ENCODE peak calls at places on chromosome 1, in ten cellular contexts. One of them, this sample, is unnamed.

GRCh38 chr1:20630730-20631129 is 2.5 kb upstream of the PINK1 start:
- DNase-seq in progenitor cell of endocrine pancreas: no peak
- DNase-seq in A549: no peak
- DNase-seq in fibroblast of mammary gland: no peak
- DNase-seq in NB4: no peak
- DNase-seq in B cell: no peak
- DNase-seq in endothelial cell: no peak
- DNase-seq in left ventricle myocardium inferior: no peak
- DNase-seq in H9: no peak
- DNase-seq in GM12878: no peak
- DNase-seq in this sample: no peak

GRCh38 chr1:53498555-53499142 is 39.5 kb downstream of the DMRTB1 start:
- DNase-seq in progenitor cell of endocrine pancreas: no peak
- DNase-seq in A549: no peak
- DNase-seq in fibroblast of mammary gland: peak; percentile 47
- DNase-seq in NB4: peak; percentile 22
- DNase-seq in B cell: no peak
- DNase-seq in endothelial cell: no peak
- DNase-seq in left ventricle myocardium inferior: no peak
- DNase-seq in H9: no peak
- DNase-seq in GM12878: no peak
- DNase-seq in this sample: no peak

GRCh38 chr1:212235848-212236247 is 49.4 kb upstream of the PPP2R5A start:
- DNase-seq in progenitor cell of endocrine pancreas: no peak
- DNase-seq in A549: no peak
- DNase-seq in fibroblast of mammary gland: no peak
- DNase-seq in NB4: no peak
- DNase-seq in B cell: no peak
- DNase-seq in endothelial cell: no peak
- DNase-seq in left ventricle myocardium inferior: no peak
- DNase-seq in H9: no peak
- DNase-seq in GM12878: no peak
- DNase-seq in this sample: peak; percentile 26

GRCh38 chr1:67713071-67713806 is 28.2 kb downstream of the GADD45A start:
- DNase-seq in progenitor cell of endocrine pancreas: no peak
- DNase-seq in A549: peak; percentile 44
- DNase-seq in fibroblast of mammary gland: peak; percentile 93
- DNase-seq in NB4: peak; percentile 23
- DNase-seq in B cell: no peak
- DNase-seq in endothelial cell: no peak
- DNase-seq in left ventricle myocardium inferior: no peak
- DNase-seq in H9: no peak
- DNase-seq in GM12878: no peak
- DNase-seq in this sample: peak; percentile 68

GRCh38 chr1:109472779-109473178 is 6.4 kb downstream of the SYPL2 start:
- DNase-seq in progenitor cell of endocrine pancreas: no peak
- DNase-seq in A549: no peak
- DNase-seq in fibroblast of mammary gland: no peak
- DNase-seq in NB4: no peak
- DNase-seq in B cell: no peak
- DNase-seq in endothelial cell: no peak
- DNase-seq in left ventricle myocardium inferior: no peak
- DNase-seq in H9: no peak
- DNase-seq in GM12878: no peak
- DNase-seq in this sample: no peak

GRCh38 chr1:7441442-7441841 is 329.7 kb upstream of the VAMP3 start:
- DNase-seq in progenitor cell of endocrine pancreas: no peak
- DNase-seq in A549: no peak
- DNase-seq in fibroblast of mammary gland: no peak
- DNase-seq in NB4: no peak
- DNase-seq in B cell: no peak
- DNase-seq in endothelial cell: no peak
- DNase-seq in left ventricle myocardium inferior: no peak
- DNase-seq in H9: no peak
- DNase-seq in GM12878: no peak
- DNase-seq in this sample: no peak

GRCh38 chr1:226993676-226994356 is 53.7 kb downstream of the COQ8A start:
- DNase-seq in progenitor cell of endocrine pancreas: no peak
- DNase-seq in A549: no peak
- DNase-seq in fibroblast of mammary gland: no peak
- DNase-seq in NB4: no peak
- DNase-seq in B cell: no peak
- DNase-seq in endothelial cell: no peak
- DNase-seq in left ventricle myocardium inferior: peak; percentile 33
- DNase-seq in H9: peak; percentile 29
- DNase-seq in GM12878: no peak
- DNase-seq in this sample: no peak

GRCh38 chr1:209926045-209926444 is 12.0 kb upstream of the SYT14 start:
- DNase-seq in progenitor cell of endocrine pancreas: no peak
- DNase-seq in A549: no peak
- DNase-seq in fibroblast of mammary gland: peak; percentile 77
- DNase-seq in NB4: no peak
- DNase-seq in B cell: no peak
- DNase-seq in endothelial cell: no peak
- DNase-seq in left ventricle myocardium inferior: no peak
- DNase-seq in H9: no peak
- DNase-seq in GM12878: no peak
- DNase-seq in this sample: no peak

GRCh38 chr1:155125946-155126493 is 1.7 kb upstream of the EFNA1 start:
- DNase-seq in progenitor cell of endocrine pancreas: no peak
- DNase-seq in A549: no peak
- DNase-seq in fibroblast of mammary gland: peak; percentile 19
- DNase-seq in NB4: no peak
- DNase-seq in B cell: no peak
- DNase-seq in endothelial cell: peak; percentile 22
- DNase-seq in left ventricle myocardium inferior: peak; percentile 56
- DNase-seq in H9: peak; percentile 43
- DNase-seq in GM12878: no peak
- DNase-seq in this sample: peak; percentile 52

GRCh38 chr1:7409278-7409677 is 361.8 kb upstream of the VAMP3 start:
- DNase-seq in progenitor cell of endocrine pancreas: no peak
- DNase-seq in A549: no peak
- DNase-seq in fibroblast of mammary gland: no peak
- DNase-seq in NB4: no peak
- DNase-seq in B cell: no peak
- DNase-seq in endothelial cell: no peak
- DNase-seq in left ventricle myocardium inferior: no peak
- DNase-seq in H9: peak; percentile 14
- DNase-seq in GM12878: no peak
- DNase-seq in this sample: no peak

GRCh38 chr1:196160066-196160795 is 448.0 kb downstream of the KCNT2 start:
- DNase-seq in progenitor cell of endocrine pancreas: no peak
- DNase-seq in A549: no peak
- DNase-seq in fibroblast of mammary gland: peak; percentile 93
- DNase-seq in NB4: no peak
- DNase-seq in B cell: no peak
- DNase-seq in endothelial cell: no peak
- DNase-seq in left ventricle myocardium inferior: no peak
- DNase-seq in H9: no peak
- DNase-seq in GM12878: no peak
- DNase-seq in this sample: no peak

GRCh38 chr1:65339866-65340483 is 30.6 kb downstream of the DNAJC6 start:
- DNase-seq in progenitor cell of endocrine pancreas: no peak
- DNase-seq in A549: peak; percentile 3
- DNase-seq in fibroblast of mammary gland: peak; percentile 17
- DNase-seq in NB4: no peak
- DNase-seq in B cell: no peak
- DNase-seq in endothelial cell: no peak
- DNase-seq in left ventricle myocardium inferior: no peak
- DNase-seq in H9: no peak
- DNase-seq in GM12878: no peak
- DNase-seq in this sample: peak; percentile 63

GRCh38 chr1:206107168-206107544 is 10.0 kb downstream of the AVPR1B start:
- DNase-seq in progenitor cell of endocrine pancreas: no peak
- DNase-seq in A549: no peak
- DNase-seq in fibroblast of mammary gland: no peak
- DNase-seq in NB4: no peak
- DNase-seq in B cell: no peak
- DNase-seq in endothelial cell: no peak
- DNase-seq in left ventricle myocardium inferior: no peak
- DNase-seq in H9: no peak
- DNase-seq in GM12878: no peak
- DNase-seq in this sample: no peak

DNA sequence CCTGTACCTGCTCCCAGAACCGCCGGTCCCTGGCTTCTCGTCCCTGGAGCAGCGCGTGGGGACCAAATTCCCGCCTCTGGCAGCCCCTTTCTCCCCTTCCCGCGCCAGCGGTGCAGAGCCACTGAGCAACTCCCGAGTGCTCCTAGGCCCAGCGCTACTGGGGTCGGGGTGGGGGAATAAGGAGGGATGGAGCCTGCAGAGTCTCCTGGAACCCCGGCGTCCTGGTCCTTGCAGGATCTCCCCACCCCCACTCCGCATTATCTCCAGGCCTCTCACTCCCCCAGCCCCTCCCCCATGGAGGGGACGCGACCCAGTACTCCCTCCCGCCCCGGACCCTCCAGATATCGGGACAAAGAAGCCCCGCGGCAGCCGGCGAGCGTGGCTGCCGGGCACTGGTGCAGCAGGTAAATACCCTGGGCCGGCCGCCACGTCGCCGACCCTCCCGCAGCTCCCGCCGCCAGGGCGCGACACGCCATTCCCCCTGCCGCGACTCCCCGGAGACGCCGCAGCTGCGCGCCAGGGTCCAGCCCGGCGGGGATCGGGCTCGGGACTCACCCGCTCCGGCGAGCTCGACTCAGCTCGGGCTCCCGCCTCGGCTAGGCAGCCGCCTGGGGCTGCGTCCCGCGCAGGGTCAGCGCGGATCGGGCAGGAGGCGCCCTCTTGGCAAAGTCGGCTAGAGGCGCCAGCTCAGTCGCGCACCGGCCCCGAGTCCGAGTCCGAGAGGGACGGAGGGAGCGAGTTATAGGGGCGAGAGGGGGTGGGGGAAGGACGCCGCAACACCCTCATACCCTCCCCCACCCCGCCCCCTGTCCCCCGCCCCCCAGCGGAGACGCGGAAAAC is 1.2 kb downstream of the SYT6 start:
- DNase-seq in progenitor cell of endocrine pancreas: peak; percentile 47
- DNase-seq in A549: peak; percentile 1
- DNase-seq in fibroblast of mammary gland: peak; percentile 25
- DNase-seq in NB4: peak; percentile 14
- DNase-seq in B cell: peak; percentile 32
- DNase-seq in endothelial cell: peak; percentile 58
- DNase-seq in left ventricle myocardium inferior: peak; percentile 33
- DNase-seq in H9: no peak
- DNase-seq in GM12878: no peak
- DNase-seq in this sample: no peak
- TF ChIP-seq CTCF in progenitor cell of endocrine pancreas: peak; percentile 27
- TF ChIP-seq CTCF in A549: no peak
- TF ChIP-seq CTCF in fibroblast of mammary gland: no peak
- TF ChIP-seq CTCF in NB4: no peak
- TF ChIP-seq CTCF in B cell: no peak
- TF ChIP-seq CTCF in endothelial cell: no peak
- TF ChIP-seq CTCF in left ventricle myocardium inferior: peak; percentile 23
- TF ChIP-seq CTCF in H9: peak; percentile 34
- TF ChIP-seq CTCF in GM12878: no peak
- TF ChIP-seq CTCF in this sample: no peak

DNA sequence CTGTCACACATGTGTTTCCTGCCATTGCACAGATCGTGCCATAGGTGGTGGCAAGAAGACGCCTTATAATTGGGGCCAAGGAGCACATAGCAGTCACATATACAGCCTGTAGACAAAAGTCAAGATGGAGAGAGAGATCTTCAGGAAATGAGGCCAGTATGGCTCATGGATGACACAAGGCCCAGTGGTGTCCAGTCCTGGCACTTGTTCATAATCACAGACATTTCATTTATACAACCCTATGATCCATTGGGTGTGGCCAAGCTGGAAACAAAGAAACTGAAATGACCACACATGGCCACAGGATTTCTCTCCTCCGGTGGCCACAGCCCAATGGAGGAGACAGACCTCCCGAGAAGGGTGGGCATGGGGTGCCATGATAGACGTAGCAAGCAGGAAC is 78.5 kb upstream of the KAZN start:
- DNase-seq in progenitor cell of endocrine pancreas: no peak
- DNase-seq in A549: no peak
- DNase-seq in fibroblast of mammary gland: peak; percentile 85
- DNase-seq in NB4: no peak
- DNase-seq in B cell: no peak
- DNase-seq in endothelial cell: no peak
- DNase-seq in left ventricle myocardium inferior: no peak
- DNase-seq in H9: no peak
- DNase-seq in GM12878: no peak
- DNase-seq in this sample: no peak
- TF ChIP-seq CTCF in progenitor cell of endocrine pancreas: no peak
- TF ChIP-seq CTCF in A549: no peak
- TF ChIP-seq CTCF in fibroblast of mammary gland: no peak
- TF ChIP-seq CTCF in NB4: no peak
- TF ChIP-seq CTCF in B cell: no peak
- TF ChIP-seq CTCF in endothelial cell: no peak
- TF ChIP-seq CTCF in left ventricle myocardium inferior: no peak
- TF ChIP-seq CTCF in H9: no peak
- TF ChIP-seq CTCF in GM12878: no peak
- TF ChIP-seq CTCF in this sample: no peak

DNA sequence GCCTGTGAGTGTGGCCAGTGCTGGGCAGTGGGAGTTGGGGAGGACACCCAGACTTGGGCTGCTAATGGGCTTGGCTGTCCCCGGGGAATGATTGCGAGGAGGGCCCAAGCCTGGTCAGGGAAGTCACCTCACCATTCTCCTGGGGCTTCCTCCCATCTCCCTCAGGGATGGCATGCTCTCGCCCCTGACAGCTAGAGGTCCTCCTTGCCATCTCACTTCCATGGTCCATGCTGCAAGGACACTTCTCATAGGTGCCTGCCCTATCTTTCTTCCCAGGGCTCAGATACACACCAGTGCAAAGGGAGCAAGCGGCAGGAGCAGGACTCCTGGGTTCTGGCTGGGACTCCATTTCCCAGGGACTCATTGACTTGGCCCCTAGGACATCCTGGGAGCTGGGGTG is 4.1 kb downstream of the NTRK1 start:
- DNase-seq in progenitor cell of endocrine pancreas: no peak
- DNase-seq in A549: peak; percentile 39
- DNase-seq in fibroblast of mammary gland: no peak
- DNase-seq in NB4: peak; percentile 39
- DNase-seq in B cell: no peak
- DNase-seq in endothelial cell: no peak
- DNase-seq in left ventricle myocardium inferior: no peak
- DNase-seq in H9: no peak
- DNase-seq in GM12878: no peak
- DNase-seq in this sample: no peak
- TF ChIP-seq CTCF in progenitor cell of endocrine pancreas: no peak
- TF ChIP-seq CTCF in A549: no peak
- TF ChIP-seq CTCF in fibroblast of mammary gland: no peak
- TF ChIP-seq CTCF in NB4: no peak
- TF ChIP-seq CTCF in B cell: no peak
- TF ChIP-seq CTCF in endothelial cell: no peak
- TF ChIP-seq CTCF in left ventricle myocardium inferior: no peak
- TF ChIP-seq CTCF in H9: no peak
- TF ChIP-seq CTCF in GM12878: no peak
- TF ChIP-seq CTCF in this sample: no peak

DNA sequence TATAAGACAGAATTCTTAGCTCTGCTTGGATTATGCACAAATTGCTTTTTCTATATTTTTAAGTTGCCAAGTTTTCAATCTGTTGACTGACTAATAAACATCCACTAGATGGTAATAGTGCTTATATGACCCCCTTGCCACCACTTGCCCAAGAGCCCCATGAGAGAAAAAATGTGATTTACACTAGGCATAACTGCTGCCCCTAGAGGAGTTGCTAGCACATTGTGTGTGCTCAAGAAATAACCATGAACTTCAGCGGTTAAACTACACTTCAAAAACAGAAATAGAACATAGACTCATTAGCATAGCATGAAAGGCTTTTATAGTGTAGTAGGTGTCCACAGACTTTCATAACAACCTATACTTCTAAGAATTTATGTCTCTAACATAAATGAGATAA is 61.4 kb downstream of the BRINP3 start:
- DNase-seq in progenitor cell of endocrine pancreas: no peak
- DNase-seq in A549: peak; percentile 11
- DNase-seq in fibroblast of mammary gland: no peak
- DNase-seq in NB4: no peak
- DNase-seq in B cell: no peak
- DNase-seq in endothelial cell: no peak
- DNase-seq in left ventricle myocardium inferior: no peak
- DNase-seq in H9: no peak
- DNase-seq in GM12878: no peak
- DNase-seq in this sample: no peak
- TF ChIP-seq CTCF in progenitor cell of endocrine pancreas: peak; percentile 29
- TF ChIP-seq CTCF in A549: no peak
- TF ChIP-seq CTCF in fibroblast of mammary gland: no peak
- TF ChIP-seq CTCF in NB4: no peak
- TF ChIP-seq CTCF in B cell: no peak
- TF ChIP-seq CTCF in endothelial cell: no peak
- TF ChIP-seq CTCF in left ventricle myocardium inferior: no peak
- TF ChIP-seq CTCF in H9: peak; percentile 43
- TF ChIP-seq CTCF in GM12878: no peak
- TF ChIP-seq CTCF in this sample: no peak

This sample was measured in Calu3.